ENCODE peak calls at places on chromosomes 13 and 19, in four cellular contexts. U, J, G and T are unnamed samples. For H3K36me3, H3K4me1 and H3K9me3, the result is how much of the 10 kb centered on the place peaks cover.

GRCh38 chr19:55116232-55117062 is 990 bp downstream of the PPP1R12C start:
- DNase-seq in G (peak), J (no peak), U (peak), T (peak)

GRCh38 chr13:77554079-77554478 is 18.6 kb downstream of the SCEL start:
- DNase-seq in J (no peak), U (no peak), G (no peak), T (no peak)

GRCh38 chr13:20828540-20829364 is 55.0 kb upstream of the EEF1AKMT1 start:
- DNase-seq in U (no peak), G (no peak), J (peak), T (peak)

GRCh38 chr19:33278023-33278402 is 24.3 kb downstream of the CEBPA start:
- DNase-seq in G (no peak), J (no peak), U (no peak), T (no peak)

GRCh38 chr13:91014696-91015095 is 332.8 kb upstream of the MIR17HG start:
- DNase-seq in J (no peak), U (no peak), G (no peak), T (no peak)

GRCh38 chr19:13117772-13118423 is at the start of gene NACC1:
- DNase-seq in G (peak), J (no peak), U (peak), T (peak)

GRCh38 chr19:5228490-5228889 is 112.1 kb downstream of the PTPRS start:
- DNase-seq in G (no peak), J (no peak), U (no peak), T (no peak)

GRCh38 chr13:110155072-110155471 is 151.9 kb downstream of the COL4A1 start:
- DNase-seq in G (no peak), U (no peak), J (no peak), T (no peak)

GRCh38 chr19:10068205-10068604 is 17.9 kb upstream of the SHFL start:
- DNase-seq in J (no peak), U (peak), G (no peak), T (no peak)

GRCh38 chr13:105627270-105627669 is 908.2 kb downstream of the EFNB2 start:
- DNase-seq in U (no peak), G (no peak), J (no peak), T (no peak)

GRCh38 chr19:29119582-29119981 is 93.4 kb downstream of the UQCRFS1 start:
- DNase-seq in G (no peak), U (no peak), J (no peak), T (no peak)

GRCh38 chr19:56101095-56101494 is 20.0 kb downstream of the ZNF787 start:
- DNase-seq in J (no peak), U (no peak), G (no peak), T (peak)

GRCh38 chr19:51031220-51031879 is 3.5 kb downstream of the KLK12 start:
- DNase-seq in G (no peak), J (no peak), U (no peak), T (no peak)

GRCh38 chr13:39888865-39889810 is 233.7 kb downstream of the COG6 start:
- DNase-seq in G (no peak), U (no peak), J (no peak), T (no peak)

GRCh38 chr19:14410054-14410774 is 8.9 kb downstream of the DDX39A start:
- DNase-seq in J (no peak), G (no peak), U (no peak), T (no peak)

GRCh38 chr19:13024126-13024957 is 29.1 kb downstream of the NFIX start:
- DNase-seq in J (no peak), U (no peak), G (no peak), T (no peak)

GRCh38 chr13:20769091-20769490 is 4.7 kb downstream of the EEF1AKMT1 start:
- DNase-seq in J (no peak), G (no peak), U (no peak), T (no peak)

GRCh38 chr19:54209748-54210494 is 9.3 kb downstream of the RPS9 start:
- DNase-seq in U (peak), J (no peak), G (peak), T (peak)

GRCh38 chr13:77545626-77546412 is 10.3 kb downstream of the SCEL start:
- DNase-seq in U (no peak), J (no peak), G (no peak), T (no peak)

GRCh38 chr19:10006335-10006708 is 4.0 kb downstream of the COL5A3 start:
- DNase-seq in G (no peak), J (no peak), U (no peak), T (peak)

GRCh38 chr13:30121666-30122065 is 185.7 kb downstream of the KATNAL1 start:
- DNase-seq in U (no peak), J (no peak), G (no peak), T (no peak)

GRCh38 chr13:60273971-60274370 is 110.2 kb upstream of the DIAPH3 start:
- DNase-seq in G (no peak), U (no peak), J (no peak), T (no peak)

GRCh38 chr19:7562646-7563393 is 27.3 kb downstream of the PNPLA6 start:
- DNase-seq in J (no peak), U (no peak), G (no peak), T (no peak)

GRCh38 chr13:36712785-36713184 is 39.0 kb downstream of the SERTM1 start:
- DNase-seq in G (no peak), U (no peak), J (no peak), T (no peak)

GRCh38 chr13:113170503-113170902 is 12.1 kb downstream of the PROZ start:
- DNase-seq in J (no peak), G (no peak), U (no peak), T (no peak)
- H3K36me3 ChIP-seq in J (under half), G (half or more), U (under half), T (under half)

DNA sequence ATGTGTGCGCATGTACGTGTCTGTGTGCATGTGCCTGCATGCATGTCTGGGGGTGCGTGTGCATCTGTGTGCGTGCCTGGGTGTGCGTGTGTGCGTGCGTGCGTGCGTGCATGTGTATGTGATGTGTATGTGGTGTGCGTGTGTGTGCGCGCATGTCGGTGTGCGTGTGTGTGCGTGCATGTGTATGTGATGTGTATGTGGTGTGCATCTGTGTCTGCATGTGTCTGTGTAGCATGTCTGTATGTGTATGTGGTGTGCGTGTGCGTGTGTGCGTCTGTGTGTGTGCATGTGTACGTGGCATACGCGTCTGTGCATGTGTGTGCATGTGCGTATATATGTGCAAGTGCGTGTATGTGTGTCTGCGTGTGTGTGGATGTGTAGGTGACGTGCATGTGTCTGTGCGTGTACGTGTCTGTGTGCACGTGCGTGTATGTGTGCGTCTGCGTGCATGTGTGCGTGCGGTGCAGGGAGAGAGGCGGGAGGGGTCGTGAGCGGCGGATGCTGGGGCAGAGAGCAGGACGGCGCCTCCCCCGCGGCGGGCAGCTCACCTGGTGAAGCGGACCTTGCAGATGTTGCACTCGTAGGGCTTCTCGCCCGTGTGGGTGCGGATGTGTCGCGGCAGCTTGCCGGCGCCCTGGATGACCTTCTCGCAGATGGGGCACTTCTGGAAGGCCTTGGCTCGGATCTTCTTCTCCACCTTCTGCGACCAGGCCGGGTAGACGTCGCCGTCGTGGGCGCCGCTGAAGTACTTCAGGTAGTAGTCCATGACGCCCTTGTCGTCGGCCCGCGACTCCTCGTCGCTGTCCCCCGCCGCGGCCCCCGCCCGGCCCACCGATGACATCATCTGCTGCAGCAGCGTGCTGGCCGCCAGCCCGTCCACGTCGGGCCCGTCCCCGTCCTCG is 13.0 kb downstream of the ZBTB7A start:
- DNase-seq in J (no peak), U (peak), G (no peak), T (no peak)
- H3K4me1 ChIP-seq in J (under half), U (under half), G (under half), T (half or more)

DNA sequence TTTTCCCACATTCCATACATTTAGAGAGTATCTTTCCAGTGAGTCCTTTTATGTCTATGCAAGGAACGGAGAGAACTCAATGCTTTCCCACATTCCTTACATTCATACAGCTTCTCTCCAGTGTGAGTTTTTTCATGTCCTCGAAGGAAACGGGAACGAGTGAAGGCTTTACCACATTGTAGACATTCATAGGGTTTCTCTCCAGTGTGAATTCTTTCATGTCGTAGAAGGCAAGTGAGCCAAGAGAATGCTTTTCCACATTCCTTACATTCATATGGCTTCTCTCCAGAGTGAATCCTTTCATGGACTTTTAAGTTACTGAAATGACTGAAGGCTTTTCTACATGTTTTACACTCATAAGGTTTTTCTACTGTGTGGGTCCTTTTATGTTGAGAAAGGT is 17.1 kb downstream of the ZNF823 start:
- DNase-seq in J (no peak), U (no peak), G (no peak), T (no peak)
- H3K9me3 ChIP-seq in J (under half), U (under half), G (under half), T (under half)

GRCh38 chr19:41906271-41906670 is 22.0 kb downstream of the ERFL start:
- DNase-seq in J (no peak), U (no peak), G (no peak), T (no peak)

GRCh38 chr19:41905273-41906002 is 22.5 kb downstream of the ARHGEF1 start:
- DNase-seq in G (no peak), U (no peak), J (no peak), T (no peak)

GRCh38 chr19:41903161-41903953 is 20.4 kb downstream of the ARHGEF1 start:
- DNase-seq in J (no peak), U (no peak), G (no peak), T (no peak)

GRCh38 chr19:41902594-41902993 is 19.6 kb downstream of the ARHGEF1 start:
- DNase-seq in J (no peak), G (no peak), U (no peak), T (no peak)

DNA sequence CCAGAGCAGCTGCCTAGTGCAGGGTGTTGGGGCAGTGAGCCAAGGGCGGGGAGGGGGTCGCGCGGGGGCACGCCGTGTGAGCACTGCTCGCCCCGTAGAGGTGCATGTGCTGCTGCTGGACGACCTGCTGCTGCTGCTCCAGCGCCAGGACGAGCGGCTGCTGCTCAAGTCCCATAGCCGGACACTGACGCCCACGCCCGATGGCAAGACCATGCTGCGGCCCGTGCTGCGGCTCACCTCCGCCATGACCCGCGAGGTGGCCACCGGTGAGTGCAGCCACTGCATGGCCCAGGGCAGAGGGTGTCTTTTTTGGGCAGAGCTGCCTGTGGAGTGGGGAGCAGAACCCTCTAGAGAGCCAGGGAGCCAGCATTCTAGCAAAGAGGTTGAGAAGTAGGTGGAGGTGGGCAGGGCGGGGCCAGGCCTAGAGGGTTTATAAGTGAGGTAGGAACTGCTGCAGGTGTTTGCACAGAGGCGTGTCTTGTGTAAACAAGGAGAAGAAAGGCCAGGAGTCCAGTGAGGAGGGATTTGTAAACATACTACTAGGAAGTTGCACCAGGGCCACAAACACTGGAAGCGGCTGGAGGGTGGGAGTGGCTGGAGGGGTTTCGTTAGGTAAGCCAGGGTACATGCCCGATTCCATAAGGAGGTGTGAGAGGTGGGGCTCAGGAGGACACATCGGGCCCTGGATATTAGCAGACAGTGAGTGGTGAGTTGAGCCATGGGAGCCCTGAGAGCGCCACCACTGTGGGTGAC is 21.3 kb downstream of the ARHGEF1 start:
- DNase-seq in U (no peak), G (peak), J (no peak), T (no peak)
- H3K36me3 ChIP-seq in U (under half), G (half or more), J (under half), T (half or more)

GRCh38 chr19:18499055-18499775 is 22.7 kb downstream of the ELL start:
- DNase-seq in G (no peak), J (no peak), U (no peak), T (no peak)
- H3K4me1 ChIP-seq in G (half or more), J (under half), U (under half), T (half or more)

GRCh38 chr19:19719798-19720197 is 13.1 kb downstream of the ZNF14 start:
- DNase-seq in U (no peak), J (no peak), G (no peak), T (no peak)
- H3K9me3 ChIP-seq in U (under half), J (under half), G (half or more), T (half or more)